ENCODE peak calls at places on chromosome X, in seven cellular contexts. Q is upper lobe of left lung, O is transverse colon, K is A549, T is body of pancreas, F is gastrocnemius medialis, I is sigmoid colon. H is an unnamed sample.

GRCh38 chrX:40996886-40997530 is 88.2 kb upstream of the USP9X start:
- DNase-seq in K (peak; percentile 78), F (peak; percentile 27), O (no peak), T (no peak), Q (peak; percentile 24), I (no peak), H (peak; percentile 76)

GRCh38 chrX:70402721-70403120 is 20.4 kb upstream of the GDPD2 start:
- DNase-seq in T (no peak), F (no peak), Q (no peak), I (no peak), K (no peak), O (no peak), H (no peak)

GRCh38 chrX:97563531-97564133 is 679.9 kb downstream of the RPA4 start:
- DNase-seq in F (no peak), I (peak; percentile 65), O (peak; percentile 41), K (no peak), T (no peak), Q (peak; percentile 51), H (peak; percentile 61)

GRCh38 chrX:70032797-70033196 is 16.9 kb downstream of the AWAT2 start:
- DNase-seq in Q (no peak), I (no peak), O (no peak), T (no peak), F (no peak), K (no peak), H (no peak)

GRCh38 chrX:107542500-107542899 is 85.8 kb upstream of the PRPS1 start:
- DNase-seq in I (no peak), Q (no peak), F (no peak), K (peak; percentile 18), T (no peak), O (no peak), H (no peak)

GRCh38 chrX:10841579-10841978 is 221.2 kb upstream of the MID1 start:
- DNase-seq in I (no peak), T (no peak), O (no peak), F (no peak), K (no peak), Q (no peak), H (peak; percentile 54)

GRCh38 chrX:129612396-129612795 is 42.4 kb downstream of the APLN start:
- DNase-seq in T (no peak), F (no peak), K (no peak), I (no peak), O (no peak), Q (no peak), H (no peak)

GRCh38 chrX:680062-680461 is 49.5 kb downstream of the SHOX start:
- DNase-seq in I (no peak), T (no peak), Q (no peak), F (no peak), O (no peak), K (no peak), H (no peak)

GRCh38 chrX:39773923-39774803 is 323.6 kb downstream of the BCOR start:
- DNase-seq in O (no peak), Q (no peak), I (no peak), F (no peak), T (peak; percentile 49), K (no peak), H (no peak)

GRCh38 chrX:10660171-10660570 is 39.8 kb upstream of the MID1 start:
- DNase-seq in F (no peak), O (no peak), K (no peak), I (no peak), Q (no peak), T (no peak), H (no peak)

GRCh38 chrX:96394566-96394965 is 290.1 kb upstream of the DIAPH2 start:
- DNase-seq in K (no peak), I (no peak), T (no peak), O (no peak), Q (no peak), F (no peak), H (no peak)

GRCh38 chrX:71296806-71297205 is 4.7 kb upstream of the ITGB1BP2 start:
- DNase-seq in F (no peak), K (no peak), O (no peak), T (no peak), I (no peak), Q (no peak), H (no peak)

GRCh38 chrX:114508836-114509235 is 75.0 kb upstream of the HTR2C start:
- DNase-seq in T (no peak), K (no peak), Q (no peak), I (no peak), O (no peak), F (no peak), H (no peak)

GRCh38 chrX:34332336-34332735 is 200.2 kb upstream of the FAM47A start:
- DNase-seq in K (peak; percentile 3), Q (no peak), O (no peak), T (no peak), I (no peak), F (no peak), H (no peak)

GRCh38 chrX:85001344-85001743 is 2.3 kb upstream of the APOOL start:
- DNase-seq in O (no peak), T (no peak), Q (no peak), K (no peak), I (no peak), F (no peak), H (no peak)

GRCh38 chrX:85004255-85004654 is 578 bp downstream of the APOOL start:
- DNase-seq in Q (no peak), I (no peak), O (no peak), K (peak; percentile 13), F (no peak), T (no peak), H (peak; percentile 51)

GRCh38 chrX:85003655-85004244 is at the start of gene APOOL:
- DNase-seq in I (peak; percentile 91), Q (peak; percentile 86), F (peak; percentile 86), T (peak; percentile 90), O (peak; percentile 91), K (peak; percentile 93), H (peak; percentile 91)
- TF ChIP-seq POLR2A in I (no peak), Q (peak; percentile 30), F (no peak), T (peak; percentile 57), O (peak; percentile 29), K (peak; percentile 40), H (peak; percentile 69)

GRCh38 chrX:111095974-111096870 is at the start of gene PAK3:
- DNase-seq in F (peak; percentile 31), K (peak; percentile 19), I (peak; percentile 84), Q (peak; percentile 44), T (peak; percentile 72), O (peak; percentile 14), H (no peak)
- TF ChIP-seq POLR2A in F (peak; percentile 22), K (no peak), I (no peak), Q (no peak), T (peak; percentile 85), O (no peak), H (no peak)

GRCh38 chrX:24093746-24094145 is 39.0 kb downstream of the EIF2S3 start:
- DNase-seq in K (no peak), F (no peak), Q (no peak), T (no peak), I (no peak), O (no peak), H (no peak)

GRCh38 chrX:24085133-24085532 is 30.4 kb downstream of the EIF2S3 start:
- DNase-seq in Q (no peak), O (no peak), F (no peak), T (no peak), I (no peak), K (peak; percentile 74), H (no peak)

GRCh38 chrX:24090300-24091200 is 35.8 kb downstream of the EIF2S3 start:
- DNase-seq in O (no peak), Q (no peak), T (no peak), K (no peak), F (no peak), I (no peak), H (no peak)
- TF ChIP-seq POLR2A in O (no peak), Q (no peak), T (no peak), K (no peak), F (no peak), I (no peak), H (no peak)

DNA sequence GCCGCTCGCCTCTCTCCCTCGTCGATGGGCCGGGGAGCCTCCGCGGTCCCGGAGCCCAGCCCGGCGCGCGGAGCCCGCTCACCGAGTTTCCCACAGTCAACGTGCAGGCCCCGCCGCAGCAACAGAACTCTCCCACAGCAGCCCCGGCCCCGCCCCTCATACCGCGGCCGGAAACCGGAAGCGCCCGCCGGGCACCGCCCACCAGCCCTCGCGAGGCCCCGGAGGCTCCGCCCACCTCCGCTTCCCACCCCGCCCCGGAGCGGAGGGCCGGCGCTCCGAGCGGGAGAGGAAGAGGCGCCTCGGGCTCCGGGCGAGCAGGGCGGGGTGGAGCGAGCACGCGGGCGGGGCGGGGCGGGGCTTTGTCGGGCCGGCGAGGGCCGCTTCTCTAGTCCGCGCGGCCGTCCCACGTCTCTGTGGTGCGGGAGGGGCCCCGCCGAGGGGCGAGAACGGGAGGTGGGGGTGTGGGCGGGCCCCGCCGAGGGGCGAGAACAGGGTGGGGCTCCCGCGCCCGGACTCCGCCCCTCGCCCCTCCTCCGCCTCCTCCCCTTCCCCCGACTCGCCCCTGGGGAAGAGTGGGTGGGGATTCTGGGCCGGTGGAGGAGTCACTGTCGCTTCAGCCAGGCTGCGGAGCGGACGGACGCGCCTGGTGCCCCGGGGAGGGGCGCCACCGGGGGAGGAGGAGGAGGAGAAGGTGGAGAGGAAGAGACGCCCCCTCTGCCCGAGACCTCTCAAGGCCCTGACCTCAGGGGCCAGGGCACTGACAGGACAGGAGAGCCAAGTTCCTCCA is at the start of the genes ABCD1 and BCAP31:
- DNase-seq in Q (peak; percentile 88), K (peak; percentile 87), F (peak; percentile 86), O (peak; percentile 92), T (peak; percentile 89), I (peak; percentile 95), H (peak; percentile 95)
- TF ChIP-seq POLR2A in Q (peak; percentile 86), K (peak; percentile 60), F (peak; percentile 88), O (peak; percentile 84), T (peak; percentile 95), I (peak; percentile 86), H (peak; percentile 30)

DNA sequence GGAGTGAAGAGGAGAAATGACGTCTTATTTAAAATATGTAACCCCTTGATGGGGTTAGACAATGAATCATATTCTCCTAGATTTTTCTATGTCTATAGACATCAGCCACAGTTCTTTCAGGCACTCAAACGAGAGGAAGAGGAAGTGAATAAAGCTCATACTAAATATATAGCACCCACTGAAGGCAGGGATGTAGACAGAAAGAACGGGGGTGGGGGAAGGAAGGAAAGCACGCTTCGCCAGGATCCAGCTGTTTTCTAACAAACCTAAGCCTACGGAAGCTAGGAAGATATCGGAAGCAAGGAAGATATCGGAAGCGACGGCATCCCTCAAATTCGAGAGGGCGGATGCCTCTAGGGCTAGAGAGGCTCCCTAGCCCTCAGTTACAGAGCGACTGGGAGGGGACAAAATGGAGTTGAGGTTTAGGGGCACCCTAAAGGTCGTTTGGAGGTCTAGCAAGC is 708 bp downstream of the ACSL4 start:
- DNase-seq in I (no peak), T (no peak), Q (no peak), K (peak; percentile 7), O (no peak), F (no peak), H (peak; percentile 52)
- TF ChIP-seq POLR2A in I (no peak), T (no peak), Q (peak; percentile 16), K (no peak), O (peak; percentile 18), F (no peak), H (no peak)

H was measured in erythroblast.